ENCODE peak calls at places on chromosomes 12 and 14, in eight cellular contexts. A, G, Q, C, W, M, O and X are unnamed samples.

GRCh38 chr12:107349008-107349747 is 255.8 kb upstream of the CRY1 start:
- DNase-seq in A (peak; percentile 98), G (no peak), Q (no peak), C (no peak), W (peak; percentile 96), M (peak; percentile 33), O (no peak), X (no peak)

GRCh38 chr12:110203546-110203945 is 77.5 kb upstream of the ATP2A2 start:
- DNase-seq in A (no peak), G (no peak), Q (no peak), C (no peak), W (no peak), M (no peak), O (no peak), X (no peak)

GRCh38 chr14:75645051-75645450 is 15.6 kb downstream of the ERG28 start:
- DNase-seq in A (no peak), G (no peak), Q (no peak), C (no peak), W (no peak), M (no peak), O (no peak), X (no peak)

GRCh38 chr12:88325076-88325827 is 183.1 kb downstream of the TMTC3 start:
- DNase-seq in A (peak; percentile 93), G (no peak), Q (no peak), C (no peak), W (peak; percentile 98), M (no peak), O (no peak), X (no peak)

GRCh38 chr14:98325761-98326160 is 946.2 kb downstream of the BCL11B start:
- DNase-seq in A (peak; percentile 9), G (no peak), Q (no peak), C (no peak), W (peak; percentile 16), M (no peak), O (no peak), X (peak; percentile 4)

GRCh38 chr14:34470319-34470718 is 8.3 kb upstream of the SPTSSA start:
- DNase-seq in A (no peak), G (no peak), Q (no peak), C (no peak), W (no peak), M (no peak), O (no peak), X (no peak)

GRCh38 chr12:26937863-26938659 is at the start of the genes FGFR1OP2 and INTS13:
- DNase-seq in A (peak; percentile 98), G (peak; percentile 91), Q (peak; percentile 99), C (peak; percentile 98), W (peak; percentile 96), M (peak; percentile 99), O (peak; percentile 99), X (peak; percentile 96)

GRCh38 chr14:69573205-69573840 is 1.3 kb downstream of the CCDC177 start:
- DNase-seq in A (no peak), G (no peak), Q (no peak), C (no peak), W (no peak), M (no peak), O (no peak), X (no peak)

GRCh38 chr12:83136421-83136820 is 449.7 kb downstream of the TMTC2 start:
- DNase-seq in A (no peak), G (no peak), Q (no peak), C (no peak), W (no peak), M (no peak), O (no peak), X (no peak)

GRCh38 chr12:42180990-42181611 is 36.4 kb upstream of the GXYLT1 start:
- DNase-seq in A (peak; percentile 29), G (no peak), Q (no peak), C (no peak), W (peak; percentile 18), M (no peak), O (no peak), X (no peak)

GRCh38 chr14:50791201-50791600 is 39.8 kb downstream of the NIN start:
- DNase-seq in A (no peak), G (no peak), Q (no peak), C (no peak), W (no peak), M (no peak), O (no peak), X (no peak)

GRCh38 chr14:50792058-50792477 is 38.9 kb downstream of the NIN start:
- DNase-seq in A (no peak), G (no peak), Q (no peak), C (no peak), W (no peak), M (no peak), O (no peak), X (no peak)

GRCh38 chr14:50794063-50794645 is 36.8 kb downstream of the NIN start:
- DNase-seq in A (no peak), G (no peak), Q (no peak), C (no peak), W (no peak), M (no peak), O (no peak), X (no peak)

GRCh38 chr14:50792634-50793068 is 38.3 kb downstream of the NIN start:
- DNase-seq in A (no peak), G (no peak), Q (no peak), C (peak; percentile 57), W (no peak), M (no peak), O (no peak), X (no peak)

DNA sequence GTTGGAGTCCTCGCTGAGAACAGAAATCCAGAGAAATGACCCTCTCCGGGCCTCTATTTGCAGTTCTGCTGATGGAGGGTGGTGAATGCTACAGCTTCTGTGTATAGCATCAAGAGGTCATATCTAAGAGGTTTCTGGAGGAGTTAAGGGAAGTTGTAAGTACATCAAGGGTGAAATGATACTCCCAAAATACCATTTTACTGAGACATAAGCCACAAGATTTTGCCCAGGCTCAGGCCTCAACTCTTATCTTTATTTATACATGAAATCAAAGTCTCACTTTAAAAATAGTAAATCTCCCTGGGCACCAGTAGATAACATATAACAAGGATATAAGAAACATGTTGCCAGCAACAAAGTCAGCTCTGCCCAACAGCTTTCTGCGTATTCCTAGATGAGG is 40.4 kb downstream of the NIN start:
- DNase-seq in A (no peak), G (no peak), Q (no peak), C (no peak), W (peak; percentile 73), M (no peak), O (no peak), X (no peak)
- H3K27ac ChIP-seq in A (no peak overlapping the region), G (no peak overlapping the region), Q (peak overlapping the region; percentile 80), C (peak overlapping the region; percentile 2), W (no peak overlapping the region), M (no peak overlapping the region), O (no peak overlapping the region), X (no peak overlapping the region)

GRCh38 chr14:70856851-70857498 is 47.7 kb upstream of the MAP3K9 start:
- DNase-seq in A (peak; percentile 92), G (no peak), Q (no peak), C (no peak), W (peak; percentile 99), M (no peak), O (no peak), X (no peak)
- H3K27ac ChIP-seq in A (no peak overlapping the region), G (no peak overlapping the region), Q (no peak overlapping the region), C (no peak overlapping the region), W (no peak overlapping the region), M (no peak overlapping the region), O (no peak overlapping the region), X (no peak overlapping the region)

DNA sequence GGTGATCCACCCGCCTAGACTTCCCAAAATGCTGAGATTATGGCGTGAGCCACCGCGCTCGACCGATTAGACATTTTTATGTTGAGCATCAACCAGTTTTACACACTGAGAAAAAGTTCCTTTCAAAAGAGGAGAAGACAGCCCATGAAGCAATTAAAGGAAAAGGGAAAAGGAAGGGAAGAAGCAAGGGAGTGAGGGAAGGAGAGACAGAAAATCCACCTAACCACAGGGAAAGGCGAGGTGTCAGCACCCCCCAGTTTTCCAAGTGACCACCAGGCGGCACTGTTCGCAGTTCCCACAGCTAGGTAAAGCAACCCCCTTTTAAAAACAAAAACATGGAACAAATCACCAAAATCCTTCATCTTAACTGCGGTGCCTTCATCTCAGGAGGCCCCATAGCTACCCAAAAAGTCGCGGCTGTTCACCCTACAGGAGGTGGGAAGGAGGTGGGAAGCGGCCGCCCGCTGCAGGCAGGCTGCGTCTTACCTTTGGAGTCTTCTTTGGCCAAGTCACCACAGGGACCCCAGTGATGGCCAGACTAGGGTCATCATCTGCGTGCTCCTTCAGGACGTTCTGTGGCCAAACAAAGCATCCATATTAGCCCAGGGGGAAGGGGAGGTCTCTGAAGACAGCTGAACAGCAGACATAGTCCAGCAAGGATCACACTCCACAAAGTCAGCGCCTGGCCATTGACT is 86.6 kb downstream of the KDM2B start:
- DNase-seq in A (no peak), G (peak; percentile 58), Q (peak; percentile 37), C (no peak), W (no peak), M (peak; percentile 33), O (peak; percentile 46), X (no peak)
- H3K27ac ChIP-seq in A (no peak overlapping the region), G (no peak overlapping the region), Q (no peak overlapping the region), C (no peak overlapping the region), W (no peak overlapping the region), M (no peak overlapping the region), O (no peak overlapping the region), X (no peak overlapping the region)

DNA sequence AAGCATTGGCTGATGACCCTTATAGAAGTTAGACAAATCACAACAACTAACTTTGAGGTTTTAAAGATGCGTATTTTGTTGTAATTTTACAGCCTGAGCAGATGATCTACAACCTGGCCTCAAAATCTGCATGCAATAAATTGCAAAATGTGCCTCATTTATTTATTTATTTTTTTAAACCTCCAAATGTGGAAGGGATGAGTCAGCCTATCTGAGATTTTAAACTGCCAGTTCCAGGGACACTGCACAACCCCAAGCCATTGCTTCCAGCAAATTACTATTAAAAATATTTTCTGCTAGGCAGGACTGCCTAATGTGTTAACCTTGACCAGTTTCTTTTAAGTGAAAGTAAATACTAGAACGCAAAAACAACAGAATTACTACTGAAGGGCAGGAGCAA is 96.2 kb upstream of the NAV3 start:
- DNase-seq in A (no peak), G (no peak), Q (no peak), C (no peak), W (peak; percentile 53), M (no peak), O (no peak), X (no peak)
- H3K27ac ChIP-seq in A (no peak overlapping the region), G (no peak overlapping the region), Q (no peak overlapping the region), C (no peak overlapping the region), W (no peak overlapping the region), M (no peak overlapping the region), O (no peak overlapping the region), X (no peak overlapping the region)

DNA sequence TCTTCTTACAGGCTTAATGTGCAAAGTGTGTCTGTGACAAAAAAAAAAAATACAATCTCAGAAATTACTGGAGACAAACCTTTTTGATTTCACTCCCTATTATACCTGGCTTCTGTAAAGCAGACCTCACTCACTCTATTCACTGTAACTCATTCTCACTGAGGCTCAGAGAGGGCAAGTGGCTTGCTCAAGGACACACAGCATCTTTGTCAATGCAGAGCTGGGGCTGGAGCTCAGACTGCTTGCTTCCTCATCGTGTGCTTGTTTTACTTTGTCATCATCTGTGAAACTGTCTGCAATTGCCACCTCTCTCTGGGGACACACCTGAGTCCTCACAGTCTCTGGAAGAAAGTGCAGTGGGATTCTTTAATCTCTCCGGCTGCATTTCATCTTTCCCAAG is 120.0 kb downstream of the PTPN11 start:
- DNase-seq in A (no peak), G (no peak), Q (no peak), C (no peak), W (no peak), M (no peak), O (no peak), X (no peak)
- H3K27ac ChIP-seq in A (no peak overlapping the region), G (no peak overlapping the region), Q (no peak overlapping the region), C (no peak overlapping the region), W (no peak overlapping the region), M (no peak overlapping the region), O (no peak overlapping the region), X (no peak overlapping the region)

GRCh38 chr14:91786188-91786587 is 54.3 kb upstream of the CATSPERB start:
- DNase-seq in A (no peak), G (no peak), Q (no peak), C (no peak), W (no peak), M (no peak), O (no peak), X (no peak)
- H3K27ac ChIP-seq in A (no peak overlapping the region), G (no peak overlapping the region), Q (no peak overlapping the region), C (no peak overlapping the region), W (no peak overlapping the region), M (no peak overlapping the region), O (no peak overlapping the region), X (no peak overlapping the region)